ENCODE peak calls at places on chromosomes 11 and 22, in five cellular contexts. U is iPS DF 6.9, D is heart right ventricle, N is WERI-Rb-1, E is stomach. M is an unnamed sample.

GRCh38 chr11:110123003-110123402 is 29.8 kb downstream of the ZC3H12C start:
- DNase-seq in E (no peak), D (no peak), N (no peak), U (no peak), M (no peak)

GRCh38 chr11:8608646-8609045 is 14.6 kb upstream of the STK33 start:
- DNase-seq in D (no peak), U (no peak), E (no peak), N (no peak), M (no peak)

GRCh38 chr11:64348611-64349387 is 8.8 kb downstream of the CCDC88B start:
- DNase-seq in N (peak; percentile 11), E (no peak), D (no peak), U (no peak), M (no peak)

GRCh38 chr11:69912911-69913451 is 93.8 kb upstream of the FGF3 start:
- DNase-seq in D (no peak), N (no peak), U (no peak), E (no peak), M (peak; percentile 27)

GRCh38 chr11:92192141-92192540 is 32.5 kb upstream of the FAT3 start:
- DNase-seq in D (no peak), U (no peak), E (no peak), N (no peak), M (no peak)

GRCh38 chr22:19130959-19131684 is at the start of gene TSSK2:
- DNase-seq in E (no peak), N (no peak), U (no peak), D (peak; percentile 4), M (no peak)

GRCh38 chr11:133545199-133545709 is 13.0 kb upstream of the OPCML start:
- DNase-seq in U (no peak), D (no peak), E (no peak), N (no peak), M (no peak)

GRCh38 chr11:84398017-84398626 is 1112.0 kb upstream of the CCDC90B start:
- DNase-seq in N (peak; percentile 47), D (no peak), E (no peak), U (no peak), M (no peak)

GRCh38 chr11:62614275-62614674 is 1.2 kb downstream of the ROM1 start:
- DNase-seq in N (no peak), U (no peak), D (no peak), E (peak; percentile 56), M (no peak)

GRCh38 chr22:45977551-45978274 is 751 bp upstream of the WNT7B start:
- DNase-seq in N (peak; percentile 32), D (no peak), U (no peak), E (no peak), M (no peak)

GRCh38 chr22:43289976-43290663 is 53.1 kb downstream of the SCUBE1 start:
- DNase-seq in D (peak; percentile 53), E (no peak), N (no peak), U (no peak), M (no peak)

GRCh38 chr11:11876458-11876857 is 34.7 kb downstream of the USP47 start:
- DNase-seq in E (no peak), N (no peak), D (no peak), U (peak; percentile 29), M (no peak)

GRCh38 chr22:48585916-48586798 is 1241.5 kb downstream of the BRD1 start:
- DNase-seq in E (no peak), N (no peak), U (no peak), D (no peak), M (no peak)

GRCh38 chr11:12897390-12897789 is 111.7 kb upstream of the RASSF10 start:
- DNase-seq in U (no peak), N (no peak), E (no peak), D (no peak), M (no peak)

GRCh38 chr11:68501813-68502212 is 41.3 kb downstream of the PPP6R3 start:
- DNase-seq in N (no peak), D (no peak), E (no peak), U (no peak), M (no peak)

GRCh38 chr11:56183459-56183858 is 7.0 kb downstream of the OR5J2 start:
- DNase-seq in U (no peak), E (no peak), N (no peak), D (no peak), M (no peak)

GRCh38 chr11:12687740-12688139 is 13.5 kb downstream of the TEAD1 start:
- DNase-seq in E (no peak), U (peak; percentile 68), N (no peak), D (no peak), M (no peak)

GRCh38 chr22:49948958-49949913 is 11.3 kb upstream of the PIM3 start:
- DNase-seq in U (no peak), N (no peak), E (peak; percentile 97), D (no peak), M (no peak)

GRCh38 chr11:11491014-11491413 is 130.8 kb downstream of the GALNT18 start:
- DNase-seq in E (no peak), N (no peak), D (no peak), U (no peak), M (no peak)

GRCh38 chr11:119790476-119790875 is 61.5 kb upstream of the NECTIN1 start:
- DNase-seq in E (no peak), U (no peak), D (no peak), N (no peak), M (peak; percentile 16)

GRCh38 chr11:10263929-10264328 is 30.1 kb downstream of the SBF2 start:
- DNase-seq in U (no peak), D (no peak), E (no peak), N (no peak), M (no peak)

GRCh38 chr11:33942954-33943353 is 51.1 kb upstream of the LMO2 start:
- DNase-seq in N (no peak), E (no peak), D (no peak), U (no peak), M (no peak)

GRCh38 chr11:69102732-69103615 is 52.8 kb upstream of the SMIM38 start:
- DNase-seq in N (peak; percentile 34), U (no peak), D (no peak), E (no peak), M (no peak)

GRCh38 chr11:48001438-48002021 is 21.2 kb downstream of the PTPRJ start:
- DNase-seq in N (no peak), E (peak; percentile 50), U (no peak), D (no peak), M (peak; percentile 76)

GRCh38 chr11:64719406-64719805 is 3.6 kb downstream of the NRXN2 start:
- DNase-seq in D (no peak), E (no peak), U (no peak), N (no peak), M (no peak)

GRCh38 chr22:38504731-38505594 is 1.1 kb downstream of the DDX17 start:
- DNase-seq in D (peak; percentile 47), U (no peak), E (peak; percentile 63), N (peak; percentile 45), M (peak; percentile 69)

GRCh38 chr22:50600541-50600940 is at the start of gene MAPK8IP2:
- DNase-seq in D (no peak), E (no peak), U (no peak), N (peak; percentile 77), M (no peak)

GRCh38 chr11:10778217-10778970 is 27.3 kb downstream of the CTR9 start:
- DNase-seq in N (no peak), D (peak; percentile 59), E (no peak), U (no peak), M (no peak)

GRCh38 chr22:23754980-23755636 is 883 bp upstream of the VPREB3 start:
- DNase-seq in U (no peak), N (no peak), D (no peak), E (no peak), M (no peak)

GRCh38 chr11:93548679-93549319 is 5.6 kb upstream of the SMCO4 start:
- DNase-seq in D (no peak), N (no peak), U (no peak), E (no peak), M (no peak)

GRCh38 chr22:45903355-45904149 is 73.4 kb downstream of the WNT7B start:
- DNase-seq in D (peak; percentile 38), N (no peak), U (no peak), E (no peak), M (no peak)

GRCh38 chr11:86799680-86800075 is 664 bp upstream of the PRSS23 start:
- DNase-seq in U (no peak), E (no peak), D (no peak), N (peak; percentile 78), M (no peak)
- H3K4me3 ChIP-seq in U (peak overlapping the region; percentile 64), E (peak overlapping the region; percentile 70), D (peak overlapping the region; percentile 64), N (peak overlapping the region; percentile 89), M (no peak overlapping the region)

DNA sequence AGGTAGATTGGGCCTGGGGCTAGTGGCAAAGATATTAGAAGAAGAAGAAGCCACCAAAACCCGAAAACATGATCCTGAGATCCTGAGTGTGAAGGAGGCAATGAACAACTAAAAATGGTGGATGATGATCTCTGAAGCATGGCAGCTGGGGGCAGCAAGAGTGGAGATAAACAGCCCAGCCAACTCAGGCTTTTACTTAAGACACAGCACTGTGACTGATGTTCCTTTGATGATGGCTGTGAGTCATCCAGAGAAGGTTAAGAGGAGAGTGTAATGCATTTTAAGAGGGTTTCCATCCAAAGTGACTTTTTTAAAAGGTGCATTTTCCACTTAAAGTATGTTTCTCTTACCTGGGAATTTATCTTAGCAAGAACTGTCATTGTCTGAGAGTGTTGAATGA is 14.3 kb upstream of the CALCB start:
- DNase-seq in N (no peak), D (no peak), E (no peak), U (no peak), M (no peak)
- H3K4me3 ChIP-seq in N (no peak overlapping the region), D (no peak overlapping the region), E (no peak overlapping the region), U (no peak overlapping the region), M (no peak overlapping the region)

GRCh38 chr11:35523351-35523768 is 2.1 kb downstream of the PAMR1 start:
- DNase-seq in E (no peak), N (no peak), U (no peak), D (no peak), M (no peak)

GRCh38 chr11:35525501-35526175 is at the start of gene PAMR1:
- DNase-seq in E (peak; percentile 33), N (no peak), U (peak; percentile 41), D (peak; percentile 55), M (no peak)

GRCh38 chr11:35523861-35524260 is 1.6 kb downstream of the PAMR1 start:
- DNase-seq in U (no peak), D (no peak), N (no peak), E (no peak), M (no peak)

GRCh38 chr11:35524780-35525179 is 636 bp downstream of the PAMR1 start:
- DNase-seq in E (no peak), U (no peak), D (no peak), N (no peak), M (no peak)

GRCh38 chr11:35526370-35526792 is 965 bp upstream of the PAMR1 start:
- DNase-seq in E (no peak), D (no peak), U (no peak), N (no peak), M (no peak)
- H3K4me3 ChIP-seq in E (no peak overlapping the region), D (no peak overlapping the region), U (no peak overlapping the region), N (no peak overlapping the region), M (no peak overlapping the region)

GRCh38 chr11:114564836-114565235 is 5.2 kb upstream of the NXPE1 start:
- DNase-seq in N (no peak), U (no peak), D (no peak), E (no peak), M (no peak)

GRCh38 chr11:114566273-114566672 is 6.6 kb upstream of the NXPE1 start:
- DNase-seq in E (no peak), N (no peak), U (no peak), D (no peak), M (no peak)

GRCh38 chr11:114562166-114562916 is 2.7 kb upstream of the NXPE1 start:
- DNase-seq in U (no peak), N (no peak), D (no peak), E (no peak), M (no peak)

GRCh38 chr11:114559425-114560310 is at the start of gene NXPE1:
- DNase-seq in E (no peak), D (no peak), N (no peak), U (no peak), M (no peak)

GRCh38 chr11:114563077-114563476 is 3.4 kb upstream of the NXPE1 start:
- DNase-seq in U (no peak), D (no peak), N (no peak), E (no peak), M (no peak)
- H3K4me3 ChIP-seq in U (no peak overlapping the region), D (no peak overlapping the region), N (no peak overlapping the region), E (no peak overlapping the region), M (no peak overlapping the region)